ENCODE peak calls at places on chromosomes 16 and 17, in four cellular contexts. A is neural progenitor cell, C is ascending aorta, E is neuronal stem cell. X is an unnamed sample. For H3K9me3, H3K36me3 and H3K27me3, the result is how much of the 10 kb centered on the place peaks cover.

GRCh38 chr17:76248013-76248782 is 7.9 kb upstream of the RNF157 start:
- DNase-seq in A (no peak), C (no peak), E (no peak), X (no peak)

GRCh38 chr16:23408242-23409201 is 44.5 kb downstream of the COG7 start:
- DNase-seq in A (peak), C (no peak), E (peak), X (peak)

GRCh38 chr16:74813109-74813641 is 38.6 kb upstream of the FA2H start:
- DNase-seq in A (peak), C (no peak), E (peak), X (peak)

GRCh38 chr16:86222541-86222940 is 287.8 kb upstream of the FOXF1 start:
- DNase-seq in A (peak), C (no peak), E (no peak), X (peak)

GRCh38 chr17:32929588-32929987 is 1.6 kb downstream of the TMEM98 start:
- DNase-seq in A (no peak), C (no peak), E (no peak), X (no peak)

GRCh38 chr17:58710948-58711552 is 18.6 kb downstream of the RAD51C start:
- DNase-seq in A (peak), C (no peak), E (peak), X (no peak)

GRCh38 chr17:57679356-57679755 is 65.7 kb downstream of the CCDC182 start:
- DNase-seq in A (no peak), C (no peak), E (no peak), X (no peak)

GRCh38 chr17:56629450-56630187 is 36.1 kb downstream of the NOG start:
- DNase-seq in A (peak), C (no peak), E (peak), X (peak)

GRCh38 chr16:17270683-17271109 is 200.1 kb downstream of the XYLT1 start:
- DNase-seq in A (no peak), C (no peak), E (no peak), X (no peak)

GRCh38 chr16:85002643-85003042 is 8.7 kb downstream of the ZDHHC7 start:
- DNase-seq in A (peak), C (no peak), E (no peak), X (no peak)

GRCh38 chr17:62816282-62816839 is 8.2 kb upstream of the MARCHF10 start:
- DNase-seq in A (no peak), C (no peak), E (no peak), X (no peak)

GRCh38 chr16:56294599-56294998 is 103.3 kb downstream of the GNAO1 start:
- DNase-seq in A (no peak), C (no peak), E (no peak), X (peak)

GRCh38 chr16:87353613-87354012 is 30.0 kb downstream of the FBXO31 start:
- DNase-seq in A (no peak), C (no peak), E (no peak), X (no peak)

GRCh38 chr17:31310260-31310659 is 3.6 kb downstream of the EVI2B start:
- DNase-seq in A (no peak), C (no peak), E (no peak), X (no peak)

GRCh38 chr16:67833418-67834241 is 8.5 kb upstream of the THAP11 start:
- DNase-seq in A (peak), C (peak), E (peak), X (peak)

GRCh38 chr17:37405955-37406634 is 541 bp downstream of the ACACA start:
- DNase-seq in A (no peak), C (no peak), E (no peak), X (no peak)

GRCh38 chr16:72621651-72622050 is 426.3 kb downstream of the ZFHX3 start:
- DNase-seq in A (no peak), C (no peak), E (no peak), X (no peak)

GRCh38 chr17:1645207-1646171 is at the start of gene SCARF1:
- DNase-seq in A (no peak), C (no peak), E (no peak), X (no peak)

GRCh38 chr17:18258356-18259038 is at the start of gene FLII:
- DNase-seq in A (peak), C (no peak), E (peak), X (peak)

GRCh38 chr17:73196500-73196899 is 3.6 kb downstream of the COG1 start:
- DNase-seq in A (peak), C (no peak), E (no peak), X (peak)

GRCh38 chr16:24854607-24855171 is 8.9 kb downstream of the SLC5A11 start:
- DNase-seq in A (no peak), C (no peak), E (no peak), X (no peak)

GRCh38 chr17:79965806-79966205 is 69.9 kb downstream of the TBC1D16 start:
- DNase-seq in A (no peak), C (no peak), E (no peak), X (peak)

GRCh38 chr16:89370081-89370511 is 120.3 kb downstream of the ANKRD11 start:
- DNase-seq in A (no peak), C (no peak), E (no peak), X (no peak)

GRCh38 chr16:50771366-50771765 is 29.5 kb downstream of the CYLD start:
- DNase-seq in A (no peak), C (no peak), E (no peak), X (peak)

GRCh38 chr16:66378739-66379570 is 12.5 kb downstream of the CDH5 start:
- DNase-seq in A (no peak), C (no peak), E (no peak), X (no peak)

GRCh38 chr16:12735805-12736204 is 67.9 kb downstream of the CPPED1 start:
- DNase-seq in A (no peak), C (no peak), E (no peak), X (no peak)
- H3K9me3 ChIP-seq in A (under half), C (under half), E (under half), X (under half)

GRCh38 chr17:81090361-81091133 is 55.6 kb downstream of the BAIAP2 start:
- DNase-seq in A (peak), C (no peak), E (no peak), X (no peak)
- H3K36me3 ChIP-seq in A (under half), C (under half), E (under half), X (under half)

GRCh38 chr17:13199425-13199824 is 181.6 kb upstream of the ELAC2 start:
- DNase-seq in A (no peak), C (no peak), E (no peak), X (no peak)

GRCh38 chr17:13194887-13195286 is 177.1 kb upstream of the ELAC2 start:
- DNase-seq in A (no peak), C (no peak), E (no peak), X (no peak)

GRCh38 chr17:13202835-13203234 is 185.0 kb upstream of the ELAC2 start:
- DNase-seq in A (no peak), C (no peak), E (no peak), X (no peak)

DNA sequence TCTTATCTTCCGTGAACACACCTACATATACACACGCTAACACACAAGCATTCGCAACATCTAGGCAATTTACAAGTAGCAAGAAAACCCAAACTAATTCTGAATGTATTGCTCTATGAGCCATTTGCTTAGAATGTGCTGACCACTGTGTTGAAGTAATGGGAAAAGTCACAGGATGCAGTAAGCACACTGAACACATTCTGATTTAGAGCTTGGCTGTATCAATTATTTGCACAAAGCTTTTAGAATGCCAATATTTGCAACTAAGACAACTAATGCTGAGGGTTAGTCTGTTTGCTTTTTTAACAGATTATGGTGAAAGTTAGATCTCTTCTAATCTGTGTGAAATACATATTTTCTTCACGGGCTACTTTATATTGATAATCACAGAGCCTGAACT is 179.8 kb upstream of the ELAC2 start:
- DNase-seq in A (no peak), C (no peak), E (no peak), X (no peak)
- H3K27me3 ChIP-seq in A (under half), C (under half), E (under half), X (under half)

DNA sequence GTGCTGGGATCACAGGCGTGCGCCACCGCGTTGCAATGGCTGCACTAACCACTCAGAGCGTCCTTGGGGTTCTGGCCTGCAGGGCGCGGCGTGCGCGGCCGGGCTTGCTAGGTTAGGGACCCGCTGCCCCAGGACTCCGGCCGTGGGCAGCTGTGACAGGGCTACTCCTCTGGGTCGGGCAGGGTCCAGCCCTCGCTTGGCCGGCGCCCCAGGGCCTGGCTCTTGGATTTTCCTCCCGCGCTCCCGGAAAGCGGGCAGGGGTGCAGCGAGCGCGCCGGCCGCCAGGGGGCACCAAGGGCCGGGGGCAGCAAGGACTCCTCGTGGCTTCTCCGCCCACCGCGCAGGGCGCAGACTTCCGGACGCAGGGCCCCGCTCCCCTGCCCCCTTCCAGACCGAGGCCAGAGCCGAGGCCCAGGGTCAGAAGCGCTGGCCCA is 489 bp downstream of the TLE7 start:
- DNase-seq in A (no peak), C (no peak), E (no peak), X (no peak)
- H3K9me3 ChIP-seq in A (under half), C (under half), E (under half), X (under half)

GRCh38 chr17:67912088-67912487 is 84.2 kb downstream of the C17orf58 start:
- DNase-seq in A (no peak), C (no peak), E (no peak), X (no peak)

GRCh38 chr17:67911038-67911782 is 85.1 kb downstream of the C17orf58 start:
- DNase-seq in A (no peak), C (no peak), E (no peak), X (no peak)

DNA sequence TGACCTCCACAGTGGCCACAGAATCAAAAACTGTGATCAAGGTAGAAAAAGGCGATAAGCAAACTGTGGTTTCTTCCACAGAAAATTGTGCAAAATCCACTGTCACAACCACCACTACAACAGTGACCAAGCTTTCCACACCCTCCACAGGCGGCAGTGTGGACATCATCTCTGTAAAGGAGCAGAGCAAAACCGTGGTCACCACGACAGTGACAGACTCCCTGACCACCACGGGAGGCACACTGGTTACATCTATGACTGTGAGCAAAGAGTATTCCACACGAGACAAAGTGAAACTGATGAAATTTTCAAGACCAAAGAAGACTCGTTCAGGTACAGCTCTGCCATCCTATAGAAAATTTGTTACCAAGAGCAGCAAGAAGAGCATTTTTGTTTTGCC is 83.6 kb downstream of the C17orf58 start:
- DNase-seq in A (no peak), C (no peak), E (no peak), X (no peak)
- H3K36me3 ChIP-seq in A (under half), C (under half), E (under half), X (half or more)

GRCh38 chr17:48567646-48568354 is 10.3 kb downstream of the HOXB4 start:
- DNase-seq in A (no peak), C (no peak), E (no peak), X (no peak)

GRCh38 chr17:48566717-48567116 is 11.4 kb downstream of the HOXB4 start:
- DNase-seq in A (no peak), C (no peak), E (no peak), X (no peak)

GRCh38 chr17:48568499-48569259 is 9.5 kb downstream of the HOXB4 start:
- DNase-seq in A (no peak), C (no peak), E (no peak), X (no peak)

GRCh38 chr17:48565024-48565558 is 13.1 kb downstream of the HOXB4 start:
- DNase-seq in A (no peak), C (no peak), E (no peak), X (no peak)

DNA sequence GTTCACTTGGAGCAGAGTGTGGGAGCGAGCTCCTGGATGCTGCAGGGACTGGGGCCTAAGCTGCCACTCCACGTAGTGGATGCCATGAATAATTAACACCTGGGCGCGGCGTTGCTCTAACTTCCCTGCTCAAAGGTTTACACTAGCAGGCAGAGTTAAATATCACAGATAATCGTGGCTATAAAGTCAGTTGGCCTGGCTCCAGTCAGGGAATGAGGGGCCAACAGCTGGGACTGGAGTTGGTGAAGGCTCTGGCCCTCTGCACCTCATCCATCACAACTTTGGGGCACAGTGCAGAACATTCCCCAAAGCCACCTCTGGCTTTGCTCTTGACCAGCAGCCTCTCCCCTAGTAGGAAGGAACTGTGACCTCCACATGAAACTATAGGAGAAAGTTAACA is 10.9 kb downstream of the HOXB4 start:
- DNase-seq in A (no peak), C (no peak), E (no peak), X (no peak)
- H3K27me3 ChIP-seq in A (half or more), C (under half), E (half or more), X (under half)

DNA sequence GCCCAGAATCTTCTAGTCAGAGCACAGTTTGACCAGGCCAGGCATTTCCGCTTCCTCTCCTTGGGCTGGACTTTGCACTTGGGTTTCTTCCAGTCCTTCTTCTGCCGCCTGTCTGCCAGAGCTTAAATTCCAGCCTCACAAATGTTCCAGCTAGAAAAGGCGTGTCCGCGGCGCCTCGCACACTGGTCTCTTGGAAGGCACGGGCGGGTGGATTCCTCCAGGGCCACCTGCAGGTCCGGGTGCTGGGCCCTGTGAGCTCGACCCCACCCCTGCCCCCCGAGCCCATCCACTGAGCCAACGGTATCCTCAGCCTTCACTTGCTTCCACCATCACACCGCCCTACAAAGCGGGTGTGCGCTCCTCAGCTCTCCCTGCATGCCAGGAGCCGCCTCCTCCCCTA is 2026.5 kb downstream of the TP53TG3F start:
- DNase-seq in A (no peak), C (no peak), E (no peak), X (no peak)
- H3K9me3 ChIP-seq in A (under half), C (under half), E (under half), X (under half)

GRCh38 chr17:44887016-44887415 is 12.2 kb downstream of the EFTUD2 start:
- DNase-seq in A (no peak), C (no peak), E (no peak), X (no peak)
- H3K36me3 ChIP-seq in A (under half), C (under half), E (under half), X (half or more)

GRCh38 chr17:13575922-13576419 is 25.8 kb downstream of the HS3ST3A1 start:
- DNase-seq in A (peak), C (no peak), E (no peak), X (no peak)

GRCh38 chr17:13575466-13575865 is 26.3 kb downstream of the HS3ST3A1 start:
- DNase-seq in A (no peak), C (no peak), E (no peak), X (no peak)

GRCh38 chr17:13569740-13570137 is 32.0 kb downstream of the HS3ST3A1 start:
- DNase-seq in A (no peak), C (no peak), E (no peak), X (no peak)

GRCh38 chr17:13568746-13569739 is 32.7 kb downstream of the HS3ST3A1 start:
- DNase-seq in A (no peak), C (no peak), E (no peak), X (no peak)

GRCh38 chr17:13572581-13572980 is 29.1 kb downstream of the HS3ST3A1 start:
- DNase-seq in A (no peak), C (no peak), E (no peak), X (no peak)
- H3K27me3 ChIP-seq in A (under half), C (under half), E (under half), X (under half)

X was measured in MG63.